ENCODE peak calls at places on chromosomes 11 and 22, in seven cellular contexts. Y is stimulated activated CD8-positive, alpha-beta memory T cell treated with anti-CD3 and anti-CD28 coated beads, Interleukin-15, amount 100 ng/mL, for 24 hours; D is cardiac muscle cell; U is K562; V is nephron progenitor cell; C is tibial nerve; A is NCI-H2081. B is an unnamed sample.

GRCh38 chr11:26088391-26088790 is 243.5 kb upstream of the ANO3 start:
- DNase-seq in V (no peak), U (no peak), C (no peak), D (no peak), Y (no peak), A (no peak), B (no peak)

GRCh38 chr11:43852057-43852636 is 28.5 kb upstream of the ALKBH3 start:
- DNase-seq in A (peak; percentile 66), Y (no peak), V (peak; percentile 71), D (peak; percentile 86), C (peak; percentile 71), U (peak; percentile 76), B (peak; percentile 89)

GRCh38 chr11:2911088-2912037 is 17.9 kb downstream of the PHLDA2 start:
- DNase-seq in A (no peak), D (no peak), Y (no peak), V (no peak), U (no peak), C (no peak), B (no peak)

GRCh38 chr11:126123686-126124085 is 61.0 kb upstream of the CDON start:
- DNase-seq in D (no peak), U (no peak), V (no peak), Y (no peak), A (no peak), C (no peak), B (no peak)

GRCh38 chr11:6402061-6402470 is 11.8 kb downstream of the SMPD1 start:
- DNase-seq in D (no peak), V (no peak), A (no peak), U (peak; percentile 23), C (no peak), Y (no peak), B (no peak)

GRCh38 chr11:14422052-14422813 is 63.2 kb upstream of the RRAS2 start:
- DNase-seq in V (peak; percentile 59), D (peak; percentile 100), U (peak; percentile 80), Y (no peak), C (peak; percentile 44), A (peak; percentile 62), B (no peak)

GRCh38 chr11:32154275-32154674 is 63.4 kb downstream of the RCN1 start:
- DNase-seq in D (peak; percentile 64), U (peak; percentile 7), A (no peak), C (no peak), V (no peak), Y (no peak), B (no peak)

GRCh38 chr11:46625406-46625805 is 8.1 kb downstream of the ATG13 start:
- DNase-seq in Y (no peak), D (no peak), V (no peak), U (no peak), A (no peak), C (no peak), B (no peak)

GRCh38 chr11:69220581-69221051 is 64.9 kb downstream of the SMIM38 start:
- DNase-seq in D (no peak), U (no peak), Y (no peak), A (no peak), V (no peak), C (no peak), B (no peak)

GRCh38 chr11:126115253-126115540 is 52.5 kb upstream of the CDON start:
- DNase-seq in C (no peak), A (peak; percentile 96), U (no peak), V (no peak), Y (no peak), D (no peak), B (no peak)

GRCh38 chr11:3043315-3043871 is 13.8 kb downstream of the CARS1 start:
- DNase-seq in V (no peak), Y (no peak), A (no peak), D (peak; percentile 53), C (peak; percentile 43), U (no peak), B (no peak)

GRCh38 chr11:66363805-66364535 is 7.6 kb downstream of the SLC29A2 start:
- DNase-seq in D (peak; percentile 27), U (peak; percentile 85), C (no peak), A (peak; percentile 13), Y (peak; percentile 72), V (peak; percentile 74), B (peak; percentile 91)

GRCh38 chr22:23067691-23068090 is 2.6 kb upstream of the GNAZ start:
- DNase-seq in Y (no peak), U (no peak), A (no peak), V (no peak), C (no peak), D (no peak), B (no peak)

GRCh38 chr11:1353383-1354124 is 36.2 kb upstream of the BRSK2 start:
- DNase-seq in D (no peak), C (no peak), V (no peak), Y (no peak), A (no peak), U (no peak), B (no peak)

GRCh38 chr22:37197451-37198289 is 9.6 kb upstream of the C1QTNF6 start:
- DNase-seq in C (peak; percentile 38), V (no peak), A (no peak), D (peak; percentile 66), U (peak; percentile 34), Y (no peak), B (no peak)

GRCh38 chr11:75635009-75635909 is 33.6 kb downstream of the MAP6 start:
- DNase-seq in Y (no peak), C (peak; percentile 10), V (peak; percentile 21), D (peak; percentile 75), U (peak; percentile 18), A (peak; percentile 30), B (no peak)

GRCh38 chr11:84962018-84962417 is 665.1 kb downstream of the DLG2 start:
- DNase-seq in V (no peak), U (no peak), Y (no peak), C (no peak), A (no peak), D (no peak), B (no peak)

GRCh38 chr11:101446238-101446637 is 137.6 kb downstream of the TRPC6 start:
- DNase-seq in Y (no peak), A (no peak), D (peak; percentile 31), U (no peak), C (no peak), V (no peak), B (no peak)

GRCh38 chr11:94025695-94026394 is 4.7 kb downstream of the HEPHL1 start:
- DNase-seq in V (no peak), U (no peak), C (no peak), D (peak; percentile 56), A (no peak), Y (no peak), B (peak; percentile 36)

GRCh38 chr11:130449246-130449990 is 973 bp downstream of the ADAMTS15 start:
- DNase-seq in U (no peak), D (peak; percentile 28), Y (no peak), C (no peak), V (peak; percentile 50), A (no peak), B (no peak)

GRCh38 chr22:37299969-37300509 is 17.7 kb downstream of the CYTH4 start:
- DNase-seq in V (no peak), A (no peak), U (no peak), Y (no peak), C (no peak), D (no peak), B (no peak)

GRCh38 chr11:8262552-8263108 is 1.0 kb downstream of the LMO1 start:
- DNase-seq in V (peak; percentile 85), Y (no peak), D (peak; percentile 66), U (no peak), C (no peak), A (peak; percentile 44), B (no peak)

GRCh38 chr11:77156396-77157195 is 28.6 kb downstream of the MYO7A start:
- DNase-seq in V (no peak), D (no peak), C (no peak), U (no peak), A (no peak), Y (no peak), B (no peak)

GRCh38 chr22:43343262-43343988 is at the start of gene SCUBE1:
- DNase-seq in V (peak; percentile 86), U (peak; percentile 50), C (peak; percentile 53), Y (peak; percentile 22), A (peak; percentile 59), D (peak; percentile 41), B (no peak)